ENCODE peak calls at places on chromosomes 4 and X, in ten cellular contexts. O is NCI-H2029 treated with DMSO at 0.1 percent for 48 hours; H is stimulated activated CD8-positive, alpha-beta memory T cell treated with anti-CD3 and anti-CD28 coated beads, Interleukin-2, amount 100 ng/mL, for 1 hour; S is epithelial cell of esophagus; D is NCI-H146; F is T-helper 2 cell; A is uterus; X is NCI-H510A treated with DMSO at 0.1 percent for 48 hours; B is hypothalamus; K is HEK293T. P is an unnamed sample.

GRCh38 chrX:25640276-25640675 is 497.9 kb upstream of the MAGEB18 start:
- DNase-seq in O (no peak), A (no peak), F (no peak), K (no peak), D (no peak), B (no peak), S (no peak), H (no peak), X (no peak), P (no peak)

GRCh38 chr4:3041192-3042142 is 32.9 kb downstream of the HTT-AS start:
- DNase-seq in S (peak), A (peak), O (no peak), F (no peak), D (peak), B (peak), K (no peak), X (peak), H (no peak), P (peak)

GRCh38 chrX:51148848-51149247 is 183.8 kb upstream of the NUDT10 start:
- DNase-seq in A (no peak), H (no peak), O (no peak), B (no peak), S (peak), X (no peak), K (peak), D (no peak), F (no peak), P (no peak)

GRCh38 chr4:7156273-7157139 is 35.8 kb upstream of the SORCS2 start:
- DNase-seq in H (no peak), S (no peak), O (no peak), A (peak), D (no peak), K (peak), F (no peak), X (no peak), B (no peak), P (no peak)

GRCh38 chr4:143241892-143242291 is 57.2 kb downstream of the USP38 start:
- DNase-seq in B (no peak), H (no peak), K (no peak), F (no peak), D (no peak), S (peak), A (no peak), X (no peak), O (no peak), P (no peak)

GRCh38 chr4:56276547-56276946 is 110.7 kb downstream of the AASDH start:
- DNase-seq in H (no peak), O (no peak), K (no peak), X (no peak), D (no peak), F (no peak), B (no peak), A (no peak), S (peak), P (no peak)

GRCh38 chrX:80648023-80648422 is 161.7 kb downstream of the BRWD3 start:
- DNase-seq in K (peak), D (no peak), F (no peak), B (no peak), A (no peak), X (peak), S (peak), H (no peak), O (no peak), P (no peak)

GRCh38 chrX:119145241-119145653 is 17.6 kb upstream of the KIAA1210 start:
- DNase-seq in F (no peak), K (peak), D (no peak), S (peak), O (no peak), B (no peak), X (peak), H (no peak), A (no peak), P (no peak)

GRCh38 chr4:139085141-139085540 is 69.6 kb downstream of the NOCT start:
- DNase-seq in H (no peak), A (no peak), S (peak), B (no peak), O (no peak), X (peak), F (no peak), D (no peak), K (no peak), P (no peak)

GRCh38 chr4:7909463-7909862 is 30.2 kb downstream of the AFAP1 start:
- DNase-seq in A (no peak), F (no peak), K (no peak), D (peak), X (no peak), S (peak), H (no peak), B (no peak), O (no peak), P (no peak)

GRCh38 chr4:188780686-188781085 is 641.4 kb downstream of the TRIML1 start:
- DNase-seq in K (no peak), O (no peak), X (no peak), B (no peak), H (no peak), D (no peak), S (no peak), F (no peak), A (no peak), P (no peak)

GRCh38 chrX:41258281-41258680 is 75.7 kb upstream of the DDX3X start:
- DNase-seq in K (no peak), X (no peak), S (no peak), D (no peak), A (no peak), F (no peak), B (no peak), O (no peak), H (no peak), P (no peak)

P was measured in lung.